ENCODE peak calls at places on chromosomes 11 and 22, in six cellular contexts. One of them, this sample, is unnamed.

GRCh38 chr11:22558638-22559037 is 67.0 kb downstream of the FANCF start:
- DNase-seq in WTC11: no peak
- DNase-seq in fibroblast of lung: peak
- DNase-seq in epithelial cell of esophagus: no peak
- DNase-seq in cardiac fibroblast: peak
- DNase-seq in IMR-90: peak
- DNase-seq in this sample: no peak

GRCh38 chr11:77081976-77082836 is 15.4 kb downstream of the CAPN5 start:
- DNase-seq in fibroblast of lung: no peak
- DNase-seq in WTC11: peak
- DNase-seq in IMR-90: no peak
- DNase-seq in cardiac fibroblast: no peak
- DNase-seq in epithelial cell of esophagus: no peak
- DNase-seq in this sample: no peak

GRCh38 chr11:75524576-75525432 is 937 bp downstream of the GDPD5 start:
- DNase-seq in epithelial cell of esophagus: no peak
- DNase-seq in cardiac fibroblast: peak
- DNase-seq in fibroblast of lung: peak
- DNase-seq in WTC11: peak
- DNase-seq in IMR-90: peak
- DNase-seq in this sample: peak

GRCh38 chr22:48754611-48755331 is 1072.9 kb downstream of the BRD1 start:
- DNase-seq in IMR-90: no peak
- DNase-seq in WTC11: no peak
- DNase-seq in fibroblast of lung: no peak
- DNase-seq in epithelial cell of esophagus: no peak
- DNase-seq in cardiac fibroblast: no peak
- DNase-seq in this sample: peak

GRCh38 chr11:4607111-4607510 is 920 bp downstream of the TRIM68 start:
- DNase-seq in fibroblast of lung: peak
- DNase-seq in epithelial cell of esophagus: peak
- DNase-seq in WTC11: no peak
- DNase-seq in IMR-90: peak
- DNase-seq in cardiac fibroblast: peak
- DNase-seq in this sample: no peak

GRCh38 chr22:40235418-40235817 is 57.7 kb downstream of the TNRC6B start:
- DNase-seq in cardiac fibroblast: no peak
- DNase-seq in epithelial cell of esophagus: no peak
- DNase-seq in WTC11: no peak
- DNase-seq in fibroblast of lung: peak
- DNase-seq in IMR-90: no peak
- DNase-seq in this sample: no peak

GRCh38 chr11:69269388-69269787 is 24.6 kb upstream of the MYEOV start:
- DNase-seq in cardiac fibroblast: no peak
- DNase-seq in fibroblast of lung: no peak
- DNase-seq in epithelial cell of esophagus: no peak
- DNase-seq in WTC11: no peak
- DNase-seq in IMR-90: no peak
- DNase-seq in this sample: no peak

GRCh38 chr22:48651981-48652538 is 1175.6 kb downstream of the BRD1 start:
- DNase-seq in IMR-90: no peak
- DNase-seq in cardiac fibroblast: no peak
- DNase-seq in epithelial cell of esophagus: no peak
- DNase-seq in WTC11: no peak
- DNase-seq in fibroblast of lung: peak
- DNase-seq in this sample: no peak

GRCh38 chr11:23679981-23680380 is 816.9 kb upstream of the LUZP2 start:
- DNase-seq in WTC11: no peak
- DNase-seq in cardiac fibroblast: no peak
- DNase-seq in IMR-90: no peak
- DNase-seq in epithelial cell of esophagus: no peak
- DNase-seq in fibroblast of lung: no peak
- DNase-seq in this sample: no peak

GRCh38 chr11:28017816-28018215 is 90.1 kb downstream of the KIF18A start:
- DNase-seq in WTC11: no peak
- DNase-seq in epithelial cell of esophagus: no peak
- DNase-seq in fibroblast of lung: peak
- DNase-seq in IMR-90: peak
- DNase-seq in cardiac fibroblast: peak
- DNase-seq in this sample: no peak

GRCh38 chr11:18563090-18563730 is 25.3 kb downstream of the UEVLD start:
- DNase-seq in IMR-90: no peak
- DNase-seq in WTC11: no peak
- DNase-seq in epithelial cell of esophagus: no peak
- DNase-seq in fibroblast of lung: no peak
- DNase-seq in cardiac fibroblast: no peak
- DNase-seq in this sample: no peak

GRCh38 chr22:49815641-49816071 is 12.0 kb downstream of the BRD1 start:
- DNase-seq in fibroblast of lung: peak
- DNase-seq in epithelial cell of esophagus: no peak
- DNase-seq in WTC11: no peak
- DNase-seq in IMR-90: peak
- DNase-seq in cardiac fibroblast: no peak
- DNase-seq in this sample: no peak

GRCh38 chr11:84384637-84385227 is 1098.6 kb upstream of the CCDC90B start:
- DNase-seq in WTC11: peak
- DNase-seq in IMR-90: peak
- DNase-seq in epithelial cell of esophagus: peak
- DNase-seq in cardiac fibroblast: peak
- DNase-seq in fibroblast of lung: peak
- DNase-seq in this sample: no peak

GRCh38 chr11:107957109-107957588 is 28.9 kb downstream of the RAB39A start:
- DNase-seq in fibroblast of lung: no peak
- DNase-seq in IMR-90: no peak
- DNase-seq in cardiac fibroblast: peak
- DNase-seq in WTC11: no peak
- DNase-seq in epithelial cell of esophagus: no peak
- DNase-seq in this sample: no peak

GRCh38 chr22:38775656-38776055 is 18.3 kb downstream of the DNAL4 start:
- DNase-seq in fibroblast of lung: no peak
- DNase-seq in WTC11: no peak
- DNase-seq in cardiac fibroblast: no peak
- DNase-seq in IMR-90: no peak
- DNase-seq in epithelial cell of esophagus: no peak
- DNase-seq in this sample: no peak

GRCh38 chr22:30253205-30253852 is 6.8 kb upstream of the LIF start:
- DNase-seq in fibroblast of lung: peak
- DNase-seq in cardiac fibroblast: peak
- DNase-seq in epithelial cell of esophagus: no peak
- DNase-seq in IMR-90: peak
- DNase-seq in WTC11: no peak
- DNase-seq in this sample: no peak

GRCh38 chr22:40583058-40583741 is 53.3 kb downstream of the MRTFA start:
- DNase-seq in WTC11: no peak
- DNase-seq in IMR-90: no peak
- DNase-seq in fibroblast of lung: no peak
- DNase-seq in epithelial cell of esophagus: no peak
- DNase-seq in cardiac fibroblast: no peak
- DNase-seq in this sample: no peak

GRCh38 chr11:111635706-111636045 is 33.4 kb downstream of the SIK2 start:
- DNase-seq in IMR-90: peak
- DNase-seq in WTC11: no peak
- DNase-seq in cardiac fibroblast: peak
- DNase-seq in fibroblast of lung: peak
- DNase-seq in epithelial cell of esophagus: no peak
- DNase-seq in this sample: no peak

GRCh38 chr11:36672815-36673450 is 74.9 kb upstream of the RAG2 start:
- DNase-seq in fibroblast of lung: peak
- DNase-seq in WTC11: no peak
- DNase-seq in cardiac fibroblast: peak
- DNase-seq in IMR-90: peak
- DNase-seq in epithelial cell of esophagus: peak
- DNase-seq in this sample: no peak

GRCh38 chr22:42279425-42280020 is 9.1 kb upstream of the TCF20 start:
- DNase-seq in WTC11: no peak
- DNase-seq in epithelial cell of esophagus: peak
- DNase-seq in cardiac fibroblast: no peak
- DNase-seq in fibroblast of lung: no peak
- DNase-seq in IMR-90: no peak
- DNase-seq in this sample: peak

GRCh38 chr22:33823552-33823951 is 96.7 kb downstream of the LARGE1 start:
- DNase-seq in fibroblast of lung: peak
- DNase-seq in cardiac fibroblast: peak
- DNase-seq in IMR-90: peak
- DNase-seq in WTC11: no peak
- DNase-seq in epithelial cell of esophagus: no peak
- DNase-seq in this sample: no peak

GRCh38 chr22:33918676-33919590 is 1.3 kb downstream of the LARGE1 start:
- DNase-seq in WTC11: peak
- DNase-seq in epithelial cell of esophagus: peak
- DNase-seq in cardiac fibroblast: peak
- DNase-seq in IMR-90: peak
- DNase-seq in fibroblast of lung: peak
- DNase-seq in this sample: no peak

GRCh38 chr22:23249506-23250423 is 69.5 kb downstream of the BCR start:
- DNase-seq in IMR-90: no peak
- DNase-seq in WTC11: no peak
- DNase-seq in fibroblast of lung: no peak
- DNase-seq in cardiac fibroblast: no peak
- DNase-seq in epithelial cell of esophagus: no peak
- DNase-seq in this sample: no peak

GRCh38 chr22:19554834-19555404 is 30.7 kb upstream of the CLDN5 start:
- DNase-seq in cardiac fibroblast: peak
- DNase-seq in WTC11: peak
- DNase-seq in IMR-90: peak
- DNase-seq in fibroblast of lung: peak
- DNase-seq in epithelial cell of esophagus: peak
- DNase-seq in this sample: no peak
- TF ChIP-seq CTCF in cardiac fibroblast: peak
- TF ChIP-seq CTCF in WTC11: no peak
- TF ChIP-seq CTCF in IMR-90: peak
- TF ChIP-seq CTCF in fibroblast of lung: no peak
- TF ChIP-seq CTCF in epithelial cell of esophagus: peak
- TF ChIP-seq CTCF in this sample: peak

GRCh38 chr11:12642040-12642439 is 32.2 kb upstream of the TEAD1 start:
- DNase-seq in fibroblast of lung: peak
- DNase-seq in epithelial cell of esophagus: no peak
- DNase-seq in WTC11: no peak
- DNase-seq in cardiac fibroblast: peak
- DNase-seq in IMR-90: peak
- DNase-seq in this sample: no peak
- TF ChIP-seq CTCF in fibroblast of lung: no peak
- TF ChIP-seq CTCF in epithelial cell of esophagus: no peak
- TF ChIP-seq CTCF in WTC11: no peak
- TF ChIP-seq CTCF in cardiac fibroblast: no peak
- TF ChIP-seq CTCF in IMR-90: no peak
- TF ChIP-seq CTCF in this sample: no peak

GRCh38 chr11:65315866-65316233 is 1.2 kb downstream of the CDC42EP2 start:
- DNase-seq in epithelial cell of esophagus: no peak
- DNase-seq in IMR-90: no peak
- DNase-seq in cardiac fibroblast: no peak
- DNase-seq in WTC11: no peak
- DNase-seq in fibroblast of lung: no peak
- DNase-seq in this sample: no peak
- TF ChIP-seq CTCF in epithelial cell of esophagus: no peak
- TF ChIP-seq CTCF in IMR-90: no peak
- TF ChIP-seq CTCF in cardiac fibroblast: no peak
- TF ChIP-seq CTCF in WTC11: no peak
- TF ChIP-seq CTCF in fibroblast of lung: no peak
- TF ChIP-seq CTCF in this sample: peak

GRCh38 chr11:60724420-60724819 is at the start of gene MS4A18:
- DNase-seq in cardiac fibroblast: no peak
- DNase-seq in fibroblast of lung: no peak
- DNase-seq in IMR-90: no peak
- DNase-seq in WTC11: no peak
- DNase-seq in epithelial cell of esophagus: no peak
- DNase-seq in this sample: no peak
- TF ChIP-seq CTCF in cardiac fibroblast: no peak
- TF ChIP-seq CTCF in fibroblast of lung: no peak
- TF ChIP-seq CTCF in IMR-90: no peak
- TF ChIP-seq CTCF in WTC11: no peak
- TF ChIP-seq CTCF in epithelial cell of esophagus: no peak
- TF ChIP-seq CTCF in this sample: no peak

This sample was measured in type B pancreatic cell.